ENCODE peak calls at places on chromosomes 3 and 15, in ten cellular contexts. Q, I, Y, S, F, X, U, M, A and G are unnamed samples.
A peak's percentile ranks its signal among the peaks of the same experiment; 100 is the strongest.

GRCh38 chr3:186421946-186422345 is 59.9 kb upstream of the DGKG start:
- DNase-seq in U (no peak), Q (no peak), X (no peak), Y (no peak), S (no peak), M (no peak), I (no peak), A (no peak), F (no peak), G (no peak)

GRCh38 chr15:67413770-67414429 is 107.0 kb upstream of the C15orf61 start:
- DNase-seq in Q (no peak), S (no peak), U (no peak), M (peak; percentile 83), X (peak; percentile 29), A (no peak), Y (no peak), F (peak; percentile 31), I (peak; percentile 70), G (no peak)

GRCh38 chr3:141454055-141454454 is 32.8 kb upstream of the RASA2 start:
- DNase-seq in F (no peak), M (no peak), S (no peak), Y (no peak), Q (no peak), I (no peak), U (no peak), A (no peak), X (no peak), G (no peak)

GRCh38 chr3:79497447-79498111 is 270.2 kb downstream of the ROBO1 start:
- DNase-seq in A (no peak), M (peak; percentile 5), Q (no peak), I (peak; percentile 39), X (peak; percentile 12), U (no peak), S (no peak), F (peak; percentile 33), Y (no peak), G (no peak)

GRCh38 chr15:73994912-73995622 is 551 bp downstream of the PML start:
- DNase-seq in I (no peak), Y (no peak), S (peak; percentile 9), Q (no peak), A (no peak), X (peak; percentile 28), M (no peak), F (peak; percentile 14), U (no peak), G (no peak)

GRCh38 chr15:91942676-91943417 is 89.3 kb downstream of the SLCO3A1 start:
- DNase-seq in A (peak; percentile 68), I (peak; percentile 62), U (peak; percentile 92), X (peak; percentile 92), Q (no peak), Y (peak; percentile 58), M (peak; percentile 71), F (peak; percentile 83), S (no peak), G (no peak)

GRCh38 chr3:166270428-166270827 is 433.2 kb upstream of the BCHE start:
- DNase-seq in A (no peak), Q (no peak), Y (no peak), X (no peak), S (no peak), F (no peak), U (no peak), I (no peak), M (no peak), G (no peak)

GRCh38 chr3:135851201-135852061 is 114.1 kb upstream of the PPP2R3A start:
- DNase-seq in I (peak; percentile 73), F (peak; percentile 56), Q (no peak), X (peak; percentile 47), S (no peak), A (no peak), Y (peak; percentile 24), M (peak; percentile 31), U (no peak), G (peak; percentile 95)

GRCh38 chr3:109926376-109926775 is 589.0 kb upstream of the DPPA4 start:
- DNase-seq in S (no peak), F (no peak), Q (no peak), U (no peak), A (no peak), I (no peak), X (no peak), M (no peak), Y (no peak), G (no peak)

GRCh38 chr15:66619152-66619903 is 53.5 kb upstream of the LCTL start:
- DNase-seq in M (peak; percentile 60), X (peak; percentile 68), I (peak; percentile 88), Y (peak; percentile 2), A (no peak), S (peak; percentile 12), U (peak; percentile 83), F (peak; percentile 84), Q (no peak), G (peak; percentile 2)